ENCODE peak calls at places on chromosomes 16 and 17, in nine cellular contexts. One of them, this sample, is unnamed.

GRCh38 chr16:22266546-22266945 is 30.7 kb upstream of the POLR3E start:
- DNase-seq in IMR-90: no peak
- DNase-seq in activated CD4-positive, alpha-beta T cell treated with anti-CD3 and anti-CD28 coated beads for 48 hours: no peak
- DNase-seq in NCI-H774: no peak
- DNase-seq in EL: no peak
- DNase-seq in heart left ventricle: no peak
- DNase-seq in smooth muscle cell of the brain vasculature: no peak
- DNase-seq in iris pigment epithelial cell: no peak
- DNase-seq in fibroblast of lung: no peak
- DNase-seq in this sample: no peak

GRCh38 chr16:2170080-2170479 is 14.5 kb downstream of the TRAF7 start:
- DNase-seq in iris pigment epithelial cell: no peak
- DNase-seq in EL: no peak
- DNase-seq in heart left ventricle: no peak
- DNase-seq in IMR-90: no peak
- DNase-seq in NCI-H774: no peak
- DNase-seq in activated CD4-positive, alpha-beta T cell treated with anti-CD3 and anti-CD28 coated beads for 48 hours: no peak
- DNase-seq in fibroblast of lung: no peak
- DNase-seq in smooth muscle cell of the brain vasculature: no peak
- DNase-seq in this sample: no peak

GRCh38 chr16:75315907-75316306 is 64.5 kb upstream of the BCAR1 start:
- DNase-seq in IMR-90: no peak
- DNase-seq in smooth muscle cell of the brain vasculature: no peak
- DNase-seq in fibroblast of lung: no peak
- DNase-seq in heart left ventricle: no peak
- DNase-seq in iris pigment epithelial cell: no peak
- DNase-seq in EL: no peak
- DNase-seq in activated CD4-positive, alpha-beta T cell treated with anti-CD3 and anti-CD28 coated beads for 48 hours: no peak
- DNase-seq in NCI-H774: no peak
- DNase-seq in this sample: no peak

GRCh38 chr16:10103700-10104099 is 78.5 kb downstream of the GRIN2A start:
- DNase-seq in fibroblast of lung: no peak
- DNase-seq in IMR-90: no peak
- DNase-seq in iris pigment epithelial cell: no peak
- DNase-seq in EL: no peak
- DNase-seq in smooth muscle cell of the brain vasculature: no peak
- DNase-seq in heart left ventricle: no peak
- DNase-seq in activated CD4-positive, alpha-beta T cell treated with anti-CD3 and anti-CD28 coated beads for 48 hours: no peak
- DNase-seq in NCI-H774: no peak
- DNase-seq in this sample: no peak

GRCh38 chr16:88973007-88973410 is 4.0 kb downstream of the CBFA2T3 start:
- DNase-seq in NCI-H774: no peak
- DNase-seq in heart left ventricle: peak
- DNase-seq in fibroblast of lung: no peak
- DNase-seq in iris pigment epithelial cell: no peak
- DNase-seq in smooth muscle cell of the brain vasculature: no peak
- DNase-seq in activated CD4-positive, alpha-beta T cell treated with anti-CD3 and anti-CD28 coated beads for 48 hours: no peak
- DNase-seq in IMR-90: no peak
- DNase-seq in EL: no peak
- DNase-seq in this sample: no peak

GRCh38 chr17:45740553-45741330 is 43.4 kb upstream of the CRHR1 start:
- DNase-seq in heart left ventricle: no peak
- DNase-seq in NCI-H774: no peak
- DNase-seq in iris pigment epithelial cell: peak
- DNase-seq in smooth muscle cell of the brain vasculature: no peak
- DNase-seq in EL: peak
- DNase-seq in IMR-90: peak
- DNase-seq in activated CD4-positive, alpha-beta T cell treated with anti-CD3 and anti-CD28 coated beads for 48 hours: peak
- DNase-seq in fibroblast of lung: no peak
- DNase-seq in this sample: no peak

GRCh38 chr17:79544142-79544914 is 66.5 kb downstream of the RBFOX3 start:
- DNase-seq in IMR-90: no peak
- DNase-seq in NCI-H774: no peak
- DNase-seq in heart left ventricle: no peak
- DNase-seq in iris pigment epithelial cell: no peak
- DNase-seq in fibroblast of lung: no peak
- DNase-seq in EL: no peak
- DNase-seq in activated CD4-positive, alpha-beta T cell treated with anti-CD3 and anti-CD28 coated beads for 48 hours: no peak
- DNase-seq in smooth muscle cell of the brain vasculature: no peak
- DNase-seq in this sample: no peak

GRCh38 chr16:48409839-48410610 is 24.8 kb upstream of the SIAH1 start:
- DNase-seq in NCI-H774: no peak
- DNase-seq in activated CD4-positive, alpha-beta T cell treated with anti-CD3 and anti-CD28 coated beads for 48 hours: no peak
- DNase-seq in smooth muscle cell of the brain vasculature: no peak
- DNase-seq in heart left ventricle: no peak
- DNase-seq in iris pigment epithelial cell: peak
- DNase-seq in fibroblast of lung: peak
- DNase-seq in EL: peak
- DNase-seq in IMR-90: peak
- DNase-seq in this sample: peak

GRCh38 chr16:30335598-30336474 is 19.3 kb downstream of the CD2BP2 start:
- DNase-seq in fibroblast of lung: peak
- DNase-seq in activated CD4-positive, alpha-beta T cell treated with anti-CD3 and anti-CD28 coated beads for 48 hours: peak
- DNase-seq in iris pigment epithelial cell: peak
- DNase-seq in heart left ventricle: no peak
- DNase-seq in smooth muscle cell of the brain vasculature: no peak
- DNase-seq in NCI-H774: no peak
- DNase-seq in EL: peak
- DNase-seq in IMR-90: no peak
- DNase-seq in this sample: peak

GRCh38 chr17:54899721-54900456 is 763 bp upstream of the TOM1L1 start:
- DNase-seq in smooth muscle cell of the brain vasculature: no peak
- DNase-seq in heart left ventricle: no peak
- DNase-seq in iris pigment epithelial cell: no peak
- DNase-seq in EL: peak
- DNase-seq in activated CD4-positive, alpha-beta T cell treated with anti-CD3 and anti-CD28 coated beads for 48 hours: no peak
- DNase-seq in fibroblast of lung: no peak
- DNase-seq in NCI-H774: no peak
- DNase-seq in IMR-90: peak
- DNase-seq in this sample: no peak

GRCh38 chr17:48178327-48178726 is 70.8 kb downstream of the SNX11 start:
- DNase-seq in activated CD4-positive, alpha-beta T cell treated with anti-CD3 and anti-CD28 coated beads for 48 hours: no peak
- DNase-seq in smooth muscle cell of the brain vasculature: no peak
- DNase-seq in IMR-90: no peak
- DNase-seq in NCI-H774: no peak
- DNase-seq in heart left ventricle: no peak
- DNase-seq in EL: no peak
- DNase-seq in iris pigment epithelial cell: no peak
- DNase-seq in fibroblast of lung: no peak
- DNase-seq in this sample: no peak

GRCh38 chr17:29215174-29215573 is 31.5 kb upstream of the CRYBA1 start:
- DNase-seq in NCI-H774: no peak
- DNase-seq in EL: no peak
- DNase-seq in IMR-90: no peak
- DNase-seq in smooth muscle cell of the brain vasculature: no peak
- DNase-seq in heart left ventricle: no peak
- DNase-seq in fibroblast of lung: no peak
- DNase-seq in activated CD4-positive, alpha-beta T cell treated with anti-CD3 and anti-CD28 coated beads for 48 hours: no peak
- DNase-seq in iris pigment epithelial cell: no peak
- DNase-seq in this sample: no peak

GRCh38 chr16:14672403-14672971 is 21.6 kb downstream of the PLA2G10 start:
- DNase-seq in activated CD4-positive, alpha-beta T cell treated with anti-CD3 and anti-CD28 coated beads for 48 hours: no peak
- DNase-seq in EL: no peak
- DNase-seq in smooth muscle cell of the brain vasculature: no peak
- DNase-seq in fibroblast of lung: no peak
- DNase-seq in iris pigment epithelial cell: no peak
- DNase-seq in IMR-90: no peak
- DNase-seq in NCI-H774: no peak
- DNase-seq in heart left ventricle: no peak
- DNase-seq in this sample: no peak

GRCh38 chr16:56669005-56669839 is at the start of gene MT1H:
- DNase-seq in fibroblast of lung: no peak
- DNase-seq in heart left ventricle: no peak
- DNase-seq in activated CD4-positive, alpha-beta T cell treated with anti-CD3 and anti-CD28 coated beads for 48 hours: peak
- DNase-seq in NCI-H774: no peak
- DNase-seq in IMR-90: no peak
- DNase-seq in iris pigment epithelial cell: no peak
- DNase-seq in smooth muscle cell of the brain vasculature: no peak
- DNase-seq in EL: no peak
- DNase-seq in this sample: peak

GRCh38 chr16:13999895-14000425 is 71.2 kb upstream of the MRTFB start:
- DNase-seq in heart left ventricle: no peak
- DNase-seq in activated CD4-positive, alpha-beta T cell treated with anti-CD3 and anti-CD28 coated beads for 48 hours: no peak
- DNase-seq in EL: no peak
- DNase-seq in smooth muscle cell of the brain vasculature: no peak
- DNase-seq in IMR-90: no peak
- DNase-seq in iris pigment epithelial cell: no peak
- DNase-seq in fibroblast of lung: no peak
- DNase-seq in NCI-H774: no peak
- DNase-seq in this sample: no peak

GRCh38 chr16:47431960-47432359 is 28.9 kb downstream of the ITFG1 start:
- DNase-seq in IMR-90: no peak
- DNase-seq in EL: no peak
- DNase-seq in NCI-H774: no peak
- DNase-seq in smooth muscle cell of the brain vasculature: no peak
- DNase-seq in fibroblast of lung: no peak
- DNase-seq in iris pigment epithelial cell: no peak
- DNase-seq in heart left ventricle: no peak
- DNase-seq in activated CD4-positive, alpha-beta T cell treated with anti-CD3 and anti-CD28 coated beads for 48 hours: no peak
- DNase-seq in this sample: no peak

GRCh38 chr17:42311240-42312034 is 23.1 kb downstream of the STAT5A start:
- DNase-seq in fibroblast of lung: peak
- DNase-seq in smooth muscle cell of the brain vasculature: no peak
- DNase-seq in IMR-90: peak
- DNase-seq in activated CD4-positive, alpha-beta T cell treated with anti-CD3 and anti-CD28 coated beads for 48 hours: peak
- DNase-seq in EL: peak
- DNase-seq in NCI-H774: no peak
- DNase-seq in heart left ventricle: peak
- DNase-seq in iris pigment epithelial cell: peak
- DNase-seq in this sample: peak